ENCODE peak calls at places on chromosomes 6 and 20, in five cellular contexts. One of them, this sample, is unnamed.

GRCh38 chr6:156731436-156731835 is 45.7 kb upstream of the ARID1B start:
- DNase-seq in tibial artery: no peak
- DNase-seq in lower lobe of right lung: no peak
- DNase-seq in fibroblast of lung: peak; percentile 16
- DNase-seq in transverse colon: no peak
- DNase-seq in this sample: no peak

GRCh38 chr6:116101298-116101718 is 655 bp downstream of the NT5DC1 start:
- DNase-seq in fibroblast of lung: no peak
- DNase-seq in lower lobe of right lung: peak; percentile 89
- DNase-seq in tibial artery: peak; percentile 93
- DNase-seq in transverse colon: peak; percentile 86
- DNase-seq in this sample: no peak

GRCh38 chr20:47304287-47304686 is 52.2 kb downstream of the ZMYND8 start:
- DNase-seq in transverse colon: peak; percentile 43
- DNase-seq in fibroblast of lung: no peak
- DNase-seq in lower lobe of right lung: no peak
- DNase-seq in tibial artery: peak; percentile 25
- DNase-seq in this sample: no peak

GRCh38 chr6:131924881-131925474 is 26.2 kb downstream of the CCN2 start:
- DNase-seq in transverse colon: no peak
- DNase-seq in tibial artery: no peak
- DNase-seq in lower lobe of right lung: no peak
- DNase-seq in fibroblast of lung: peak; percentile 45
- DNase-seq in this sample: no peak

GRCh38 chr20:5445611-5446010 is 128.9 kb upstream of the PROKR2 start:
- DNase-seq in fibroblast of lung: no peak
- DNase-seq in lower lobe of right lung: no peak
- DNase-seq in tibial artery: no peak
- DNase-seq in transverse colon: no peak
- DNase-seq in this sample: no peak

GRCh38 chr6:11847515-11848244 is 69.1 kb upstream of the ADTRP start:
- DNase-seq in transverse colon: no peak
- DNase-seq in fibroblast of lung: peak; percentile 45
- DNase-seq in lower lobe of right lung: no peak
- DNase-seq in tibial artery: no peak
- DNase-seq in this sample: no peak

GRCh38 chr6:109687271-109687721 is 3.7 kb downstream of the AK9 start:
- DNase-seq in lower lobe of right lung: peak; percentile 45
- DNase-seq in fibroblast of lung: peak; percentile 96
- DNase-seq in transverse colon: no peak
- DNase-seq in tibial artery: no peak
- DNase-seq in this sample: peak; percentile 88

GRCh38 chr6:166721576-166721975 is 94.5 kb upstream of the RPS6KA2 start:
- DNase-seq in transverse colon: no peak
- DNase-seq in fibroblast of lung: no peak
- DNase-seq in tibial artery: no peak
- DNase-seq in lower lobe of right lung: no peak
- DNase-seq in this sample: no peak

GRCh38 chr6:127243501-127243900 is 23.2 kb upstream of the RNF146 start:
- DNase-seq in fibroblast of lung: peak; percentile 75
- DNase-seq in lower lobe of right lung: no peak
- DNase-seq in tibial artery: no peak
- DNase-seq in transverse colon: no peak
- DNase-seq in this sample: no peak

GRCh38 chr20:34363062-34364012 is at the start of gene ITCH:
- DNase-seq in tibial artery: peak; percentile 97
- DNase-seq in fibroblast of lung: peak; percentile 94
- DNase-seq in transverse colon: peak; percentile 96
- DNase-seq in lower lobe of right lung: peak; percentile 99
- DNase-seq in this sample: peak; percentile 75

GRCh38 chr6:128822271-128822670 is 60.7 kb upstream of the LAMA2 start:
- DNase-seq in fibroblast of lung: peak; percentile 61
- DNase-seq in tibial artery: no peak
- DNase-seq in transverse colon: no peak
- DNase-seq in lower lobe of right lung: no peak
- DNase-seq in this sample: no peak

GRCh38 chr6:133062077-133062476 is 179.1 kb upstream of the EYA4 start:
- DNase-seq in fibroblast of lung: peak; percentile 91
- DNase-seq in tibial artery: no peak
- DNase-seq in lower lobe of right lung: no peak
- DNase-seq in transverse colon: no peak
- DNase-seq in this sample: no peak

GRCh38 chr20:3858689-3859088 is 12.1 kb downstream of the MAVS start:
- DNase-seq in tibial artery: no peak
- DNase-seq in transverse colon: no peak
- DNase-seq in fibroblast of lung: no peak
- DNase-seq in lower lobe of right lung: no peak
- DNase-seq in this sample: no peak

GRCh38 chr6:79630883-79631799 is at the start of gene SH3BGRL2:
- DNase-seq in tibial artery: peak; percentile 76
- DNase-seq in lower lobe of right lung: peak; percentile 85
- DNase-seq in transverse colon: peak; percentile 91
- DNase-seq in fibroblast of lung: peak; percentile 74
- DNase-seq in this sample: no peak

GRCh38 chr6:117711369-117711768 is 36.1 kb downstream of the NUS1 start:
- DNase-seq in transverse colon: no peak
- DNase-seq in tibial artery: no peak
- DNase-seq in fibroblast of lung: no peak
- DNase-seq in lower lobe of right lung: no peak
- DNase-seq in this sample: no peak

GRCh38 chr20:33771938-33772337 is 39.2 kb upstream of the CHMP4B start:
- DNase-seq in transverse colon: no peak
- DNase-seq in lower lobe of right lung: no peak
- DNase-seq in tibial artery: no peak
- DNase-seq in fibroblast of lung: no peak
- DNase-seq in this sample: no peak

GRCh38 chr6:41887355-41887754 is 7.8 kb downstream of the USP49 start:
- DNase-seq in transverse colon: no peak
- DNase-seq in lower lobe of right lung: no peak
- DNase-seq in fibroblast of lung: no peak
- DNase-seq in tibial artery: no peak
- DNase-seq in this sample: no peak

GRCh38 chr6:142907017-142907470 is 37.9 kb downstream of the HIVEP2 start:
- DNase-seq in tibial artery: no peak
- DNase-seq in lower lobe of right lung: no peak
- DNase-seq in transverse colon: no peak
- DNase-seq in fibroblast of lung: no peak
- DNase-seq in this sample: no peak

GRCh38 chr6:142912125-142912524 is 32.9 kb downstream of the HIVEP2 start:
- DNase-seq in lower lobe of right lung: no peak
- DNase-seq in tibial artery: no peak
- DNase-seq in transverse colon: no peak
- DNase-seq in fibroblast of lung: no peak
- DNase-seq in this sample: no peak

GRCh38 chr6:142911395-142911794 is 33.6 kb downstream of the HIVEP2 start:
- DNase-seq in tibial artery: no peak
- DNase-seq in lower lobe of right lung: no peak
- DNase-seq in fibroblast of lung: no peak
- DNase-seq in transverse colon: no peak
- DNase-seq in this sample: no peak

GRCh38 chr6:142903806-142904205 is 41.2 kb downstream of the HIVEP2 start:
- DNase-seq in lower lobe of right lung: no peak
- DNase-seq in tibial artery: no peak
- DNase-seq in transverse colon: no peak
- DNase-seq in fibroblast of lung: peak; percentile 45
- DNase-seq in this sample: no peak

GRCh38 chr6:142907544-142907943 is 37.4 kb downstream of the HIVEP2 start:
- DNase-seq in fibroblast of lung: no peak
- DNase-seq in lower lobe of right lung: no peak
- DNase-seq in transverse colon: no peak
- DNase-seq in tibial artery: no peak
- DNase-seq in this sample: no peak
- H3K27ac ChIP-seq in fibroblast of lung: no peak overlapping the region
- H3K27ac ChIP-seq in lower lobe of right lung: no peak overlapping the region
- H3K27ac ChIP-seq in transverse colon: peak overlapping the region; percentile 28
- H3K27ac ChIP-seq in tibial artery: no peak overlapping the region
- H3K27ac ChIP-seq in this sample: no peak overlapping the region

GRCh38 chr6:36126553-36127458 is 3.5 kb upstream of the MAPK13 start:
- DNase-seq in lower lobe of right lung: no peak
- DNase-seq in transverse colon: no peak
- DNase-seq in fibroblast of lung: peak; percentile 43
- DNase-seq in tibial artery: no peak
- DNase-seq in this sample: no peak

GRCh38 chr6:36124881-36125280 is 5.4 kb upstream of the MAPK13 start:
- DNase-seq in transverse colon: no peak
- DNase-seq in lower lobe of right lung: peak; percentile 80
- DNase-seq in fibroblast of lung: no peak
- DNase-seq in tibial artery: peak; percentile 10
- DNase-seq in this sample: no peak

GRCh38 chr6:36126121-36126520 is 4.2 kb upstream of the MAPK13 start:
- DNase-seq in lower lobe of right lung: no peak
- DNase-seq in fibroblast of lung: no peak
- DNase-seq in transverse colon: no peak
- DNase-seq in tibial artery: no peak
- DNase-seq in this sample: no peak

GRCh38 chr6:36127462-36128016 is 2.8 kb upstream of the MAPK13 start:
- DNase-seq in fibroblast of lung: peak; percentile 79
- DNase-seq in tibial artery: no peak
- DNase-seq in lower lobe of right lung: peak; percentile 86
- DNase-seq in transverse colon: no peak
- DNase-seq in this sample: no peak

DNA sequence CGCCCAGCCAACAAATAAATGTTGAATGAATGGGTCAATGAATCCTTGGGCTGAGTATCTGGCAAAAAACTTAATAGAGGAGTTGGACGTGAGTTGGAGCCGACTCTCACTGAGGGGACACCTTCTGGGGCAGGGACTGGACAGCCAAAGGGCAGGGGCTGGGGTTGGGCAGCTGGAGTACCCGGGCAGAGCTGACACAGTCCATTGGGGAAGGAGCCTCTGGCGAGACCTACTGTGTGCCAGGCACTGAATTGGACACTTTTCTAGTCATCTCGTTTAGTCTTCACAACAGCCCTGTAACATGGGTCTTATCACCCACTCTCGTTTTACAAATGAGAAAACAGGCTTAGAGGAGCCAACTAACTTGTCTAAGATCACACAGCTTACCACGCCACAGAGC is 4.7 kb upstream of the MAPK13 start:
- DNase-seq in fibroblast of lung: no peak
- DNase-seq in transverse colon: no peak
- DNase-seq in lower lobe of right lung: no peak
- DNase-seq in tibial artery: no peak
- DNase-seq in this sample: no peak
- H3K27ac ChIP-seq in fibroblast of lung: no peak overlapping the region
- H3K27ac ChIP-seq in transverse colon: no peak overlapping the region
- H3K27ac ChIP-seq in lower lobe of right lung: no peak overlapping the region
- H3K27ac ChIP-seq in tibial artery: no peak overlapping the region
- H3K27ac ChIP-seq in this sample: no peak overlapping the region

DNA sequence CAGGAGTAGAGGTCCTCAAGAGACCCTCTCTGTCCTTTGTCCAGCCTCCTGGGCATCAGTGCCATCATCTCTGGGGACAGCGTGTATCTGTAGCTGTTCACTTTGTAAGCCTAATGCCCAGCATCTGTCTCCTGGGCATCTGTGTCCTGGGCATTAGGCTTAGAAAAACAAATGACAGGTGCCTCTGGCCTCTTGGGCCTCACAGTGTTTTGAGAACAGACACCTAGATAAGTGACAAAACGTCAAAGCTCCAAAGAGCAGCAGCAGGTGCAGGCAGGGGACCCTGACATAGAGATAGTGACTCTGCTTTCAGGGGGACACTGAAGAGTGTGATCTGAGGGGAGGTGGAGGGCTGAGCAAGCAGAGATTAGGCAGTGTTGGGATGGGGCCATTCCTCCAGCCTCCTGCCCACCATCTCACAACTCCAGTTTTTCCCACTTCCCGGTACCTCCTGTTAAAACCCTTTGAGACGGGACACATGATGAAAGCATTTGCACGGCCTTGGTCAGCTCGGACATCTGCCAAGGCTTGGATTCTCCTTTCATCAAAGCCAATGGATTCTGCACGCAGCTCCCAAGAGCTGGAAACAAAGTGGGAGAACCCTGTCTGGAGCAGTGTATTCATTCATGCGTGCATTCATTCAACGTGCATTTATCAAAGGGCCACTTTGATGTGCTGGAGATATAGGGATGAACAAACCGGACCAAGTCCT is 55.5 kb upstream of the CD93 start:
- DNase-seq in fibroblast of lung: peak; percentile 89
- DNase-seq in transverse colon: no peak
- DNase-seq in tibial artery: peak; percentile 43
- DNase-seq in lower lobe of right lung: no peak
- DNase-seq in this sample: no peak
- H3K27ac ChIP-seq in fibroblast of lung: no peak overlapping the region
- H3K27ac ChIP-seq in transverse colon: no peak overlapping the region
- H3K27ac ChIP-seq in tibial artery: peak overlapping the region; percentile 66
- H3K27ac ChIP-seq in lower lobe of right lung: peak overlapping the region; percentile 79
- H3K27ac ChIP-seq in this sample: peak overlapping the region; percentile 86

DNA sequence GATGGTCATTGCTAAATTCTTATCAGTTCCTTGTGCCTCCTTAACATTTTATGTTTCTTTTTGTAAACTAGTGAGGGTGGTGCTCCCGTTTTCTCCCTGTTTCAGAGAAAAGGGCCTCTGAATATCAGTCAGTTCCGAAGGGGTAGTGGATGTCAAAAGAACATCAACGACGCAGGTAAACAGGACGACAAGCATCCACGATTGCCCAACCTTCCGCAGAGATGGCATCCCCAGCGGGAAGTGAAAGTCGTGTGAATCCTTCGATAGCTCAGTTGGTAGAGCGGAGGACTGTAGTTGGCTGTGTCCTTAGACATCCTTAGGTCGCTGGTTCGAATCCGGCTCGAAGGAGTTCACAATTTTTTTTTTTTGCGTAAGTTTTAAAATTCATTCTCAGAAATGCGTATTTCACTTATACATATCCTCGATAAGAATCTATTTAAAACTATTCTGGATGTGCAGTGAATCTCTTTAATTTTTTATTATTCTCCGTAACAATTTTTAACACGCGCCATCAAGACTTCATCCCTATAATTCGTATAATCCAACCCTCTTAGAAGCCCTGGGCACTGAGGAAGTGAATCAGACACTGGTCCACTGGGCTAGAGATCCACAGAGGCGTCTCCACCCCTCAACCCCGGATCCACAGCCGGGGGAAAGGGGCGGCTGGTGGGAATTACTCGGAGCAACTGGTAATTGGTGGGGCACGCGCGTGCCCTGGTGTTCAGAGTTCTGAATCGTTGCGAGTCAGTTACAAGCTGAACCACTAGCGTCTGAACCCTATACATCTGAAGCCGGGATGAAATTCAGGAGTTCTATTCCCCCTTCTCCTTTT is 27.9 kb upstream of the ABT1 start:
- DNase-seq in lower lobe of right lung: peak; percentile 86
- DNase-seq in transverse colon: peak; percentile 98
- DNase-seq in tibial artery: peak; percentile 97
- DNase-seq in fibroblast of lung: peak; percentile 75
- DNase-seq in this sample: no peak
- H3K27ac ChIP-seq in lower lobe of right lung: peak overlapping the region; percentile 32
- H3K27ac ChIP-seq in transverse colon: peak overlapping the region; percentile 66
- H3K27ac ChIP-seq in tibial artery: peak overlapping the region; percentile 65
- H3K27ac ChIP-seq in fibroblast of lung: peak overlapping the region; percentile 34
- H3K27ac ChIP-seq in this sample: peak overlapping the region; percentile 33

GRCh38 chr20:1321654-1321939 is 7.3 kb downstream of the SDCBP2 start:
- DNase-seq in lower lobe of right lung: no peak
- DNase-seq in fibroblast of lung: no peak
- DNase-seq in tibial artery: peak; percentile 1
- DNase-seq in transverse colon: peak; percentile 4
- DNase-seq in this sample: no peak
- H3K27ac ChIP-seq in lower lobe of right lung: peak overlapping the region; percentile 65
- H3K27ac ChIP-seq in fibroblast of lung: no peak overlapping the region
- H3K27ac ChIP-seq in tibial artery: no peak overlapping the region
- H3K27ac ChIP-seq in transverse colon: no peak overlapping the region
- H3K27ac ChIP-seq in this sample: no peak overlapping the region

GRCh38 chr6:130010387-130010786 is 8.0 kb upstream of the L3MBTL3 start:
- DNase-seq in fibroblast of lung: no peak
- DNase-seq in tibial artery: no peak
- DNase-seq in lower lobe of right lung: no peak
- DNase-seq in transverse colon: no peak
- DNase-seq in this sample: no peak
- H3K27ac ChIP-seq in fibroblast of lung: no peak overlapping the region
- H3K27ac ChIP-seq in tibial artery: no peak overlapping the region
- H3K27ac ChIP-seq in lower lobe of right lung: no peak overlapping the region
- H3K27ac ChIP-seq in transverse colon: no peak overlapping the region
- H3K27ac ChIP-seq in this sample: no peak overlapping the region

This sample was measured in epithelial cell of prostate.